ENCODE peak calls at places on chromosomes 3 and 15, in five cellular contexts. Q, H, F, J and G are unnamed samples.
A peak's percentile ranks its signal among the peaks of the same experiment; 100 is the strongest.

GRCh38 chr15:38696790-38697495 is 132.3 kb upstream of the RASGRP1 start:
- DNase-seq in Q (no peak), H (no peak), F (no peak), J (no peak), G (no peak)

GRCh38 chr3:27193056-27193455 is 176.1 kb downstream of the NEK10 start:
- DNase-seq in Q (no peak), H (no peak), F (no peak), J (no peak), G (no peak)

GRCh38 chr15:68809517-68809916 is 11.2 kb downstream of the ANP32A start:
- DNase-seq in Q (no peak), H (no peak), F (no peak), J (no peak), G (no peak)

GRCh38 chr15:48358229-48358641 is 27.0 kb downstream of the DUT start:
- DNase-seq in Q (no peak), H (no peak), F (peak; percentile 32), J (no peak), G (no peak)

GRCh38 chr3:147392083-147392916 is 14.0 kb downstream of the ZIC4 start:
- DNase-seq in Q (peak; percentile 70), H (no peak), F (peak; percentile 94), J (no peak), G (no peak)

GRCh38 chr15:100307241-100307855 is 34.4 kb downstream of the ADAMTS17 start:
- DNase-seq in Q (no peak), H (no peak), F (no peak), J (no peak), G (no peak)

GRCh38 chr3:33438284-33438668 is 1.9 kb downstream of the UBP1 start:
- DNase-seq in Q (no peak), H (no peak), F (peak; percentile 18), J (no peak), G (no peak)

GRCh38 chr3:158471639-158472294 is 99.2 kb upstream of the MLF1 start:
- DNase-seq in Q (no peak), H (no peak), F (no peak), J (no peak), G (no peak)

GRCh38 chr3:197027151-197027895 is 2.3 kb downstream of the MELTF start:
- DNase-seq in Q (no peak), H (no peak), F (no peak), J (peak; percentile 45), G (no peak)

GRCh38 chr3:194268659-194269487 is 82.3 kb downstream of the CPN2 start:
- DNase-seq in Q (no peak), H (no peak), F (no peak), J (peak; percentile 30), G (no peak)

GRCh38 chr3:12938258-12938711 is 96.9 kb upstream of the RPL32 start:
- DNase-seq in Q (no peak), H (no peak), F (no peak), J (no peak), G (no peak)

GRCh38 chr3:107681385-107681784 is 158.6 kb downstream of the BBX start:
- DNase-seq in Q (no peak), H (no peak), F (no peak), J (no peak), G (no peak)

GRCh38 chr3:155321418-155321817 is 27.9 kb upstream of the STRIT1 start:
- DNase-seq in Q (no peak), H (no peak), F (no peak), J (no peak), G (no peak)

GRCh38 chr3:165753560-165753959 is 83.7 kb downstream of the BCHE start:
- DNase-seq in Q (no peak), H (no peak), F (no peak), J (no peak), G (no peak)

GRCh38 chr3:31462050-31462569 is 70.6 kb upstream of the STT3B start:
- DNase-seq in Q (no peak), H (no peak), F (no peak), J (peak; percentile 71), G (no peak)

GRCh38 chr3:31234143-31234542 is 298.6 kb upstream of the STT3B start:
- DNase-seq in Q (no peak), H (no peak), F (no peak), J (no peak), G (no peak)

GRCh38 chr3:60933828-60934227 is 317.4 kb downstream of the FHIT start:
- DNase-seq in Q (no peak), H (no peak), F (no peak), J (no peak), G (no peak)

GRCh38 chr15:65949482-65949881 is 80.2 kb downstream of the RAB11A start:
- DNase-seq in Q (no peak), H (no peak), F (no peak), J (no peak), G (no peak)

GRCh38 chr3:173745952-173746682 is 348.6 kb downstream of the NLGN1 start:
- DNase-seq in Q (no peak), H (no peak), F (no peak), J (no peak), G (no peak)

GRCh38 chr3:132222868-132223538 is 94.2 kb upstream of the ACP3 start:
- DNase-seq in Q (no peak), H (no peak), F (peak; percentile 20), J (no peak), G (no peak)

GRCh38 chr3:149274220-149274619 is 52.6 kb upstream of the CP start:
- DNase-seq in Q (no peak), H (no peak), F (no peak), J (no peak), G (no peak)

GRCh38 chr3:88987786-88988185 is 119.6 kb upstream of the EPHA3 start:
- DNase-seq in Q (no peak), H (no peak), F (no peak), J (no peak), G (no peak)

GRCh38 chr15:93109370-93110105 is 20.5 kb upstream of the RGMA start:
- DNase-seq in Q (no peak), H (no peak), F (peak; percentile 64), J (no peak), G (no peak)

GRCh38 chr3:132978464-132978863 is 59.7 kb upstream of the TMEM108 start:
- DNase-seq in Q (no peak), H (no peak), F (no peak), J (no peak), G (no peak)

GRCh38 chr15:66631616-66632263 is 65.9 kb upstream of the LCTL start:
- DNase-seq in Q (no peak), H (no peak), F (no peak), J (no peak), G (no peak)

GRCh38 chr3:156628095-156628690 is 46.2 kb upstream of the TIPARP start:
- DNase-seq in Q (no peak), H (no peak), F (no peak), J (no peak), G (no peak)

GRCh38 chr3:115436767-115437301 is 186.5 kb upstream of the GAP43 start:
- DNase-seq in Q (peak; percentile 12), H (no peak), F (peak; percentile 18), J (no peak), G (no peak)

GRCh38 chr3:125110016-125110875 is 54.4 kb upstream of the HEG1 start:
- DNase-seq in Q (no peak), H (no peak), F (no peak), J (no peak), G (no peak)

GRCh38 chr3:125109541-125109925 is 53.7 kb upstream of the HEG1 start:
- DNase-seq in Q (no peak), H (no peak), F (no peak), J (no peak), G (no peak)

GRCh38 chr3:125108833-125109540 is 53.2 kb upstream of the HEG1 start:
- DNase-seq in Q (no peak), H (no peak), F (no peak), J (no peak), G (no peak)

GRCh38 chr3:125112981-125113380 is 57.2 kb upstream of the HEG1 start:
- DNase-seq in Q (no peak), H (no peak), F (no peak), J (no peak), G (no peak)

GRCh38 chr3:125110876-125111480 is 55.2 kb upstream of the HEG1 start:
- DNase-seq in Q (no peak), H (no peak), F (no peak), J (no peak), G (no peak)
- H3K4me3 ChIP-seq in Q (no peak overlapping the region), H (no peak overlapping the region), F (no peak overlapping the region), J (no peak overlapping the region), G (no peak overlapping the region)

GRCh38 chr15:70475439-70475781 is 287.9 kb downstream of the UACA start:
- DNase-seq in Q (no peak), H (no peak), F (no peak), J (no peak), G (no peak)

GRCh38 chr15:70475921-70476320 is 287.4 kb downstream of the UACA start:
- DNase-seq in Q (no peak), H (no peak), F (no peak), J (no peak), G (no peak)

GRCh38 chr15:70474367-70474681 is 289.0 kb downstream of the UACA start:
- DNase-seq in Q (peak; percentile 46), H (no peak), F (no peak), J (no peak), G (no peak)

GRCh38 chr15:70474682-70475438 is 288.5 kb downstream of the UACA start:
- DNase-seq in Q (peak; percentile 88), H (peak; percentile 36), F (no peak), J (no peak), G (peak; percentile 74)

GRCh38 chr15:70473623-70474366 is 289.6 kb downstream of the UACA start:
- DNase-seq in Q (no peak), H (no peak), F (no peak), J (no peak), G (no peak)
- H3K27ac ChIP-seq in Q (peak overlapping the region; percentile 81), H (peak overlapping the region; percentile 47), F (no peak overlapping the region), J (peak overlapping the region; percentile 3), G (peak overlapping the region; percentile 76)

GRCh38 chr3:14861031-14861430 is 42.3 kb downstream of the FGD5 start:
- DNase-seq in Q (no peak), H (no peak), F (no peak), J (no peak), G (no peak)

GRCh38 chr3:14863324-14864100 is 44.8 kb downstream of the FGD5 start:
- DNase-seq in Q (no peak), H (no peak), F (peak; percentile 66), J (no peak), G (no peak)

GRCh38 chr3:14862303-14862660 is 43.5 kb downstream of the FGD5 start:
- DNase-seq in Q (no peak), H (no peak), F (no peak), J (no peak), G (no peak)

GRCh38 chr3:14862661-14863230 is 44.0 kb downstream of the FGD5 start:
- DNase-seq in Q (no peak), H (no peak), F (no peak), J (no peak), G (no peak)

GRCh38 chr3:14861451-14862302 is 42.9 kb downstream of the FGD5 start:
- DNase-seq in Q (no peak), H (no peak), F (no peak), J (no peak), G (no peak)
- H3K27me3 ChIP-seq in Q (no peaks in the 10 kb centered on the region), H (peaks cover 28% of the 10 kb centered on the region), F (no peaks in the 10 kb centered on the region), J (no peaks in the 10 kb centered on the region), G (peaks cover 3% of the 10 kb centered on the region)

DNA sequence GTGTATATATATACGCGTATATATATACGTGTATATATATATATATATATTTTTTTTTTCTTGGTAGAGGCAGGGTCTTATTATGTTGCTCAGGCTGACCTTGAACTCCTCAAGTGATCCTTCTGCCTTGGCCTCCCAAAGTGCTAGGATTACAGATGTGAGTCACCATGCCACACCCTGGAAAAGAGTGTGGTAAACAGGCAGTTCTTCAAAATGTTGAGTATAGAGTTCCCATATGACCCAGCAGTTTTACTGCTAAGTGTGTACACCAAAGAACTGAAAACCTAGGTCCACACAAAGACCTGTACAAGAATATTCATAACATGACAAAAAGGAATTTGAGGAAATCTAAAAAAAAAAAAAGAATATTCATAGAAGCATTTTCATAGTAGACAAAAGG is 71.8 kb upstream of the GCNT3 start:
- DNase-seq in Q (no peak), H (no peak), F (no peak), J (peak; percentile 61), G (no peak)
- H3K4me3 ChIP-seq in Q (no peak overlapping the region), H (no peak overlapping the region), F (no peak overlapping the region), J (no peak overlapping the region), G (no peak overlapping the region)